ENCODE peak calls at places on chromosomes 5 and 9, in nine cellular contexts. K, U, B, S, F, R, V, E and X are unnamed samples.

GRCh38 chr5:177469061-177469628 is 4.3 kb downstream of the DBN1 start:
- DNase-seq in K (no peak), U (peak; percentile 21), B (no peak), S (no peak), F (no peak), R (no peak), V (peak; percentile 17), E (no peak), X (no peak)

GRCh38 chr5:122327110-122327509 is 15.1 kb downstream of the SNCAIP start:
- DNase-seq in K (no peak), U (no peak), B (no peak), S (no peak), F (no peak), R (no peak), V (no peak), E (no peak), X (no peak)

GRCh38 chr9:34983209-34983608 is 6.3 kb upstream of the DNAJB5 start:
- DNase-seq in K (no peak), U (no peak), B (no peak), S (no peak), F (no peak), R (no peak), V (no peak), E (no peak), X (no peak)

GRCh38 chr5:169911448-169912212 is 68.7 kb downstream of the INSYN2B start:
- DNase-seq in K (no peak), U (no peak), B (no peak), S (no peak), F (no peak), R (no peak), V (no peak), E (no peak), X (no peak)

GRCh38 chr5:110105692-110106091 is 416.0 kb downstream of the MAN2A1 start:
- DNase-seq in K (no peak), U (no peak), B (no peak), S (no peak), F (peak; percentile 28), R (no peak), V (no peak), E (no peak), X (no peak)

GRCh38 chr9:94922098-94922607 is 195.7 kb downstream of the AOPEP start:
- DNase-seq in K (no peak), U (peak; percentile 48), B (peak; percentile 95), S (no peak), F (no peak), R (peak; percentile 98), V (peak; percentile 97), E (peak; percentile 99), X (peak; percentile 65)

GRCh38 chr9:87545858-87546257 is 48.2 kb downstream of the DAPK1 start:
- DNase-seq in K (no peak), U (no peak), B (no peak), S (no peak), F (no peak), R (no peak), V (peak; percentile 67), E (no peak), X (no peak)

GRCh38 chr5:37641933-37642332 is 197.9 kb downstream of the GDNF start:
- DNase-seq in K (no peak), U (no peak), B (no peak), S (no peak), F (no peak), R (no peak), V (no peak), E (no peak), X (no peak)

GRCh38 chr9:98347642-98348041 is 92.2 kb upstream of the TBC1D2 start:
- DNase-seq in K (no peak), U (no peak), B (no peak), S (no peak), F (no peak), R (no peak), V (no peak), E (no peak), X (no peak)

GRCh38 chr5:84393969-84394368 is 9.3 kb upstream of the EDIL3 start:
- DNase-seq in K (no peak), U (no peak), B (peak; percentile 85), S (no peak), F (no peak), R (no peak), V (peak; percentile 87), E (no peak), X (no peak)

GRCh38 chr9:21317956-21318923 is 13.1 kb upstream of the IFNA5 start:
- DNase-seq in K (peak; percentile 46), U (peak; percentile 13), B (peak; percentile 23), S (no peak), F (peak; percentile 45), R (no peak), V (peak; percentile 36), E (no peak), X (no peak)

GRCh38 chr9:16553869-16554540 is 316.5 kb downstream of the BNC2 start:
- DNase-seq in K (no peak), U (no peak), B (no peak), S (no peak), F (no peak), R (no peak), V (no peak), E (no peak), X (no peak)

GRCh38 chr9:94945191-94946144 is 219.0 kb downstream of the AOPEP start:
- DNase-seq in K (no peak), U (peak; percentile 67), B (peak; percentile 69), S (no peak), F (no peak), R (peak; percentile 76), V (peak; percentile 85), E (peak; percentile 57), X (no peak)

GRCh38 chr9:76704601-76705204 is 59.5 kb upstream of the PCA3 start:
- DNase-seq in K (peak; percentile 63), U (no peak), B (peak; percentile 85), S (no peak), F (no peak), R (peak; percentile 49), V (peak; percentile 41), E (peak; percentile 86), X (no peak)

GRCh38 chr5:180333661-180334060 is 19.5 kb downstream of the GFPT2 start:
- DNase-seq in K (no peak), U (no peak), B (peak; percentile 96), S (no peak), F (no peak), R (no peak), V (peak; percentile 83), E (no peak), X (no peak)

GRCh38 chr5:180161420-180162303 is 47.3 kb downstream of the RASGEF1C start:
- DNase-seq in K (no peak), U (no peak), B (no peak), S (no peak), F (no peak), R (no peak), V (no peak), E (no peak), X (no peak)

GRCh38 chr9:127751269-127752054 is 16.4 kb upstream of the TOR2A start:
- DNase-seq in K (no peak), U (no peak), B (no peak), S (no peak), F (no peak), R (no peak), V (peak; percentile 27), E (no peak), X (no peak)

GRCh38 chr5:80615266-80615914 is 39.1 kb upstream of the MSH3 start:
- DNase-seq in K (no peak), U (no peak), B (no peak), S (no peak), F (no peak), R (no peak), V (no peak), E (no peak), X (no peak)

GRCh38 chr5:116495786-116496185 is 78.8 kb downstream of the SEMA6A start:
- DNase-seq in K (no peak), U (no peak), B (no peak), S (no peak), F (no peak), R (no peak), V (no peak), E (no peak), X (no peak)

GRCh38 chr5:149576021-149576420 is 5.3 kb upstream of the ARHGEF37 start:
- DNase-seq in K (no peak), U (no peak), B (no peak), S (no peak), F (no peak), R (no peak), V (no peak), E (no peak), X (no peak)